ENCODE peak calls at places on chromosomes 5 and 9, in seven cellular contexts. One of them, this sample, is unnamed.

GRCh38 chr5:1522601-1523479 is 920 bp downstream of the LPCAT1 start:
- DNase-seq in SJSA1: peak
- DNase-seq in PC-9: no peak
- DNase-seq in tibial nerve: no peak
- DNase-seq in CD4-positive, alpha-beta memory T cell: no peak
- DNase-seq in aorta: peak
- DNase-seq in transverse colon: peak
- DNase-seq in this sample: no peak

GRCh38 chr5:145554399-145554798 is 280.7 kb downstream of the PRELID2 start:
- DNase-seq in tibial nerve: no peak
- DNase-seq in PC-9: no peak
- DNase-seq in CD4-positive, alpha-beta memory T cell: no peak
- DNase-seq in transverse colon: no peak
- DNase-seq in SJSA1: no peak
- DNase-seq in aorta: no peak
- DNase-seq in this sample: no peak

GRCh38 chr5:41878598-41879305 is 8.5 kb upstream of the OXCT1 start:
- DNase-seq in transverse colon: no peak
- DNase-seq in tibial nerve: no peak
- DNase-seq in SJSA1: no peak
- DNase-seq in CD4-positive, alpha-beta memory T cell: no peak
- DNase-seq in PC-9: no peak
- DNase-seq in aorta: no peak
- DNase-seq in this sample: no peak

GRCh38 chr9:14144215-14144614 is 169.7 kb downstream of the NFIB start:
- DNase-seq in CD4-positive, alpha-beta memory T cell: no peak
- DNase-seq in transverse colon: no peak
- DNase-seq in aorta: no peak
- DNase-seq in SJSA1: no peak
- DNase-seq in PC-9: no peak
- DNase-seq in tibial nerve: no peak
- DNase-seq in this sample: no peak

GRCh38 chr9:134319306-134320194 is 6.7 kb upstream of the RXRA start:
- DNase-seq in transverse colon: no peak
- DNase-seq in tibial nerve: no peak
- DNase-seq in SJSA1: no peak
- DNase-seq in aorta: peak
- DNase-seq in CD4-positive, alpha-beta memory T cell: no peak
- DNase-seq in PC-9: no peak
- DNase-seq in this sample: no peak

GRCh38 chr9:6584881-6585597 is 60.5 kb downstream of the GLDC start:
- DNase-seq in aorta: no peak
- DNase-seq in transverse colon: no peak
- DNase-seq in PC-9: no peak
- DNase-seq in CD4-positive, alpha-beta memory T cell: peak
- DNase-seq in SJSA1: no peak
- DNase-seq in tibial nerve: no peak
- DNase-seq in this sample: no peak

GRCh38 chr9:110810251-110810976 is 141.8 kb downstream of the MUSK start:
- DNase-seq in SJSA1: no peak
- DNase-seq in transverse colon: no peak
- DNase-seq in aorta: no peak
- DNase-seq in PC-9: no peak
- DNase-seq in tibial nerve: no peak
- DNase-seq in CD4-positive, alpha-beta memory T cell: no peak
- DNase-seq in this sample: no peak

GRCh38 chr9:10050016-10050415 is 562.8 kb downstream of the PTPRD start:
- DNase-seq in tibial nerve: no peak
- DNase-seq in PC-9: no peak
- DNase-seq in SJSA1: no peak
- DNase-seq in aorta: no peak
- DNase-seq in transverse colon: no peak
- DNase-seq in CD4-positive, alpha-beta memory T cell: no peak
- DNase-seq in this sample: no peak

GRCh38 chr9:131590907-131591844 is 45.9 kb downstream of the PRRT1B start:
- DNase-seq in tibial nerve: peak
- DNase-seq in SJSA1: peak
- DNase-seq in transverse colon: peak
- DNase-seq in aorta: peak
- DNase-seq in CD4-positive, alpha-beta memory T cell: peak
- DNase-seq in PC-9: peak
- DNase-seq in this sample: peak

GRCh38 chr9:94933429-94933828 is 206.9 kb downstream of the AOPEP start:
- DNase-seq in SJSA1: no peak
- DNase-seq in aorta: no peak
- DNase-seq in transverse colon: no peak
- DNase-seq in CD4-positive, alpha-beta memory T cell: no peak
- DNase-seq in tibial nerve: no peak
- DNase-seq in PC-9: no peak
- DNase-seq in this sample: no peak

GRCh38 chr5:60196382-60197113 is 303.0 kb upstream of the PDE4D start:
- DNase-seq in SJSA1: peak
- DNase-seq in transverse colon: no peak
- DNase-seq in PC-9: peak
- DNase-seq in aorta: peak
- DNase-seq in CD4-positive, alpha-beta memory T cell: no peak
- DNase-seq in tibial nerve: peak
- DNase-seq in this sample: no peak

GRCh38 chr9:125815568-125815967 is 68.4 kb downstream of the PBX3 start:
- DNase-seq in CD4-positive, alpha-beta memory T cell: no peak
- DNase-seq in SJSA1: no peak
- DNase-seq in PC-9: peak
- DNase-seq in aorta: no peak
- DNase-seq in transverse colon: no peak
- DNase-seq in tibial nerve: no peak
- DNase-seq in this sample: no peak

GRCh38 chr5:112895682-112896081 is 26.3 kb downstream of the REEP5 start:
- DNase-seq in transverse colon: no peak
- DNase-seq in PC-9: no peak
- DNase-seq in SJSA1: no peak
- DNase-seq in aorta: no peak
- DNase-seq in CD4-positive, alpha-beta memory T cell: no peak
- DNase-seq in tibial nerve: no peak
- DNase-seq in this sample: no peak

GRCh38 chr5:108356286-108356685 is 25.6 kb downstream of the FBXL17 start:
- DNase-seq in CD4-positive, alpha-beta memory T cell: no peak
- DNase-seq in SJSA1: no peak
- DNase-seq in tibial nerve: no peak
- DNase-seq in PC-9: no peak
- DNase-seq in transverse colon: no peak
- DNase-seq in aorta: no peak
- DNase-seq in this sample: no peak

GRCh38 chr9:14616188-14616982 is 76.8 kb downstream of the ZDHHC21 start:
- DNase-seq in tibial nerve: no peak
- DNase-seq in transverse colon: no peak
- DNase-seq in CD4-positive, alpha-beta memory T cell: peak
- DNase-seq in PC-9: no peak
- DNase-seq in SJSA1: no peak
- DNase-seq in aorta: no peak
- DNase-seq in this sample: no peak

GRCh38 chr5:107801061-107801460 is 130.3 kb upstream of the EFNA5 start:
- DNase-seq in aorta: no peak
- DNase-seq in tibial nerve: no peak
- DNase-seq in CD4-positive, alpha-beta memory T cell: no peak
- DNase-seq in transverse colon: no peak
- DNase-seq in PC-9: no peak
- DNase-seq in SJSA1: no peak
- DNase-seq in this sample: no peak

DNA sequence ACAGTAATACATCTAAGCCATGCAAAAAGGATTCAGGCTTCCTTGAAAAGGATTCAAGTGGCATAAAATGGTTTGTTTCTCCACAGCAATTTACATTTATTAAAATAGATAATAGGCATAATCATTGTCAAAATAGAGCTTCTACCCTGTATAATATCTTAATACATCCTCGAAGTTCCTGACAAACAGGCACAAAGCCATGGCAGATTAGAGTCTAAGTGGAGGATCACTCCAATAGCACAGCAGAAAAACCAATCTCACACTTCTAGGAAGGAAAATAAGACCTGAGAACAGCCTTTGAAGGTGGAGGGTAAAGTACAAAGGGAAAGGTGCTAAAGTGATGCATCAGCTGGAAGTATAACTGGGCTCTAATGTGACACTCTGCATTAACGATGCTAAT is 28.9 kb downstream of the PPP2R2B start:
- DNase-seq in tibial nerve: no peak
- DNase-seq in SJSA1: no peak
- DNase-seq in transverse colon: no peak
- DNase-seq in CD4-positive, alpha-beta memory T cell: no peak
- DNase-seq in PC-9: no peak
- DNase-seq in aorta: no peak
- DNase-seq in this sample: no peak
- H3K27ac ChIP-seq in tibial nerve: no peak
- H3K27ac ChIP-seq in SJSA1: no peak
- H3K27ac ChIP-seq in transverse colon: no peak
- H3K27ac ChIP-seq in CD4-positive, alpha-beta memory T cell: no peak
- H3K27ac ChIP-seq in PC-9: no peak
- H3K27ac ChIP-seq in aorta: no peak
- H3K27ac ChIP-seq in this sample: no peak

DNA sequence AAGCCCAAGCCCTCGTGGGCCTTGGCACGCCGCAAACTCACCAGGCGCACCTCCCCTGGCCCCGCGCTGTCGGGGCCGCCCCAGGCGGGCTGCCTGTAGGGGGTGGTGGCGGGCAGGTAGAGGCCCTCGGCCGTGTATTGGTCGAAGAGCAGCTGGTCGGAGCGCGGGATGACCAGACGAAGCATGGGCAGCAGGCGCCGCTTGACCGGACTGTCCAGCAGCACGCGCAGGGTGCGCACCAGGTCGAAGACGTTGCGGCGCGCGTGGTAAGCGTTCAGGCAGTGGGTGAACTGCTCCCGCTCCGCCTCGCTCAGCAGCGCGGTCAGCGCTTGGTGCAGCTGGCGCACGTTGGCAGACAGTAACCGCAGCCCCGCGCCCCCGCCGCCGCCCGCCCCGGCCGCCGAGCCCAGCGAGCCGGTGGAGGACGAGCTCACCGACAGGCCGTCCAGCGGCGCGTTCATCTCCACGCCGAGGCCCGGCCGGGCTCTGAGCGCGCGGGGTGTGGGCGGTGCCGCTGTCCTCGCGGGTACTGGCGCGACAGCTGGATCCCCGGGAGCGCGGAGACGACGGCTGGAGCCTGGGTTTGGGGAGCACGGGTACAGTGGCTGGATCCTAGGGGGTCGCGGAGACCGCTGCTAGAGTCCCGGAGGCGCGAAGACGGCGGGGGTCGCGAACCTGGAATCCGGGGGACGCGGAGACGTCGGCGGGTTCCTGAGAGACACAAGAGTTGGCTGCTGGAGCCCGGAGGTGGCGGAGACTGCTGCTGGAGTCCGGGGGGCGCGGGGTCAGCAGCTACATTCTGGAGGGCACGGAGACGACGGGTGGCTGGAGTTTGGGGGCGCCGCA is 709 bp downstream of the WHRN start:
- DNase-seq in SJSA1: peak
- DNase-seq in aorta: peak
- DNase-seq in PC-9: no peak
- DNase-seq in tibial nerve: peak
- DNase-seq in CD4-positive, alpha-beta memory T cell: peak
- DNase-seq in transverse colon: peak
- DNase-seq in this sample: no peak
- H3K27ac ChIP-seq in SJSA1: peak
- H3K27ac ChIP-seq in aorta: no peak
- H3K27ac ChIP-seq in PC-9: no peak
- H3K27ac ChIP-seq in tibial nerve: no peak
- H3K27ac ChIP-seq in CD4-positive, alpha-beta memory T cell: peak
- H3K27ac ChIP-seq in transverse colon: peak
- H3K27ac ChIP-seq in this sample: no peak

GRCh38 chr9:124323904-124324303 is 66.2 kb downstream of the NEK6 start:
- DNase-seq in transverse colon: no peak
- DNase-seq in CD4-positive, alpha-beta memory T cell: no peak
- DNase-seq in PC-9: no peak
- DNase-seq in SJSA1: no peak
- DNase-seq in tibial nerve: no peak
- DNase-seq in aorta: no peak
- DNase-seq in this sample: no peak

GRCh38 chr9:124327488-124327887 is 69.7 kb downstream of the NEK6 start:
- DNase-seq in SJSA1: no peak
- DNase-seq in transverse colon: no peak
- DNase-seq in PC-9: no peak
- DNase-seq in CD4-positive, alpha-beta memory T cell: no peak
- DNase-seq in tibial nerve: no peak
- DNase-seq in aorta: no peak
- DNase-seq in this sample: no peak

GRCh38 chr9:124326378-124326777 is 68.6 kb downstream of the NEK6 start:
- DNase-seq in PC-9: no peak
- DNase-seq in tibial nerve: no peak
- DNase-seq in transverse colon: no peak
- DNase-seq in aorta: no peak
- DNase-seq in SJSA1: no peak
- DNase-seq in CD4-positive, alpha-beta memory T cell: no peak
- DNase-seq in this sample: no peak

GRCh38 chr9:124328285-124328684 is 70.5 kb downstream of the NEK6 start:
- DNase-seq in tibial nerve: no peak
- DNase-seq in PC-9: no peak
- DNase-seq in CD4-positive, alpha-beta memory T cell: no peak
- DNase-seq in aorta: no peak
- DNase-seq in transverse colon: no peak
- DNase-seq in SJSA1: no peak
- DNase-seq in this sample: no peak

DNA sequence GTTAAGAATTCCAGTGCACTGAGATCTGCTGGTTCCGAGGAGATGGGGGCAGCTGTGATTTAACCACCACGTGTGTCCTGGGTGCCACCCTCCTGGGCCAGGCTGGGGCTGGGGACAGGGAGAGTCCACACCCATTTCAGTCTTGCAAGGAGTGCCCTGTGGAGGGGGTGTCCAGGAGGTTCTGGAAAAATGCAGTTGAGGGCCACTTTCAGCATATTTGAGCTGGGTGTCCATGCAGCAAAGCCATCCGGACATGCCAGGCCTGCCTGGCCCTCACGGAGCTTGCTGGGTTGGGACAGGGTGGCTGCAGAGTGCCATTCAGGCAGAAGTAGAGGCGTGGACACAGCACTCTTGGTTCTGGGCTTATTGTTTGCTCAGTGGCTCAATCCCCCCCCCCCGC is 68.1 kb downstream of the NEK6 start:
- DNase-seq in transverse colon: no peak
- DNase-seq in SJSA1: no peak
- DNase-seq in PC-9: no peak
- DNase-seq in CD4-positive, alpha-beta memory T cell: no peak
- DNase-seq in tibial nerve: no peak
- DNase-seq in aorta: no peak
- DNase-seq in this sample: no peak
- H3K27ac ChIP-seq in transverse colon: no peak
- H3K27ac ChIP-seq in SJSA1: no peak
- H3K27ac ChIP-seq in PC-9: no peak
- H3K27ac ChIP-seq in CD4-positive, alpha-beta memory T cell: no peak
- H3K27ac ChIP-seq in tibial nerve: no peak
- H3K27ac ChIP-seq in aorta: no peak
- H3K27ac ChIP-seq in this sample: no peak

DNA sequence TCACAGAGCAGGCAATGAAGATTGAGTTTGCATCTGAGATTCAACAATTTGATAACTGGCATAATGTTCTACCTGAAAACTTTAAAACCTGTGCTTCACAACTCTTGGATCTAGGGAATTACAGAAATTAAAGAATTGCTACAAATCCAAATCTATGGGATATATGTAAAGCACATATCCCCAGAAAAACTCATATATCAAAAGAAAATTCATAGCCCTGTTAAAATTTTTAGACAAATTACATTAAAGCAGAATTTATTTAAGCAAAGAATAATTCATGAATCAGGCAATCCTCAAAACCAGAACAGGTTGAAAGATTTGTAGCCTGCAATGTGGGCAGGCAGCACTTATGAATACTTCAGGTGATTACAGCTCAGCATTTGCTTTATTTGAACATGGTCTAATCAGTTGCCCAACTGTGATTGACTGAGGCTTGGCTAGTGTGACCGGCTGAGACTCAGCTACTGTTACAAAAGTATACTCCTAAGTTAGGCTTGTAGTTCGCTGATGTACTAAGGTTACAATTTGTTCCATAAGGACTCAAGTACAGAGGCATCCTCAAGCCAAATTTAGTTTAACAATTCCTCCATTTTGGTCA is 10.3 kb upstream of the UBTD2 start:
- DNase-seq in CD4-positive, alpha-beta memory T cell: no peak
- DNase-seq in transverse colon: no peak
- DNase-seq in PC-9: no peak
- DNase-seq in SJSA1: peak
- DNase-seq in aorta: no peak
- DNase-seq in tibial nerve: no peak
- DNase-seq in this sample: no peak
- H3K27ac ChIP-seq in CD4-positive, alpha-beta memory T cell: no peak
- H3K27ac ChIP-seq in transverse colon: no peak
- H3K27ac ChIP-seq in PC-9: no peak
- H3K27ac ChIP-seq in SJSA1: no peak
- H3K27ac ChIP-seq in aorta: no peak
- H3K27ac ChIP-seq in tibial nerve: no peak
- H3K27ac ChIP-seq in this sample: no peak